ENCODE peak calls at places on chromosome 17, in nine cellular contexts. Q is effector memory CD4-positive, alpha-beta T cell; V is CD8-positive, alpha-beta T cell; C is CD8-positive, alpha-beta memory T cell; Z is AG09309; P is AG10803; A is ovary; U is adrenal gland; T is testis. R is an unnamed sample.

GRCh38 chr17:76265624-76266243 is 586 bp downstream of the UBALD2 start:
- DNase-seq in Q (peak; percentile 41), Z (no peak), V (peak; percentile 23), U (peak; percentile 60), P (peak; percentile 55), C (peak; percentile 52), A (peak; percentile 55), T (peak; percentile 69), R (peak; percentile 83)

GRCh38 chr17:13995856-13996635 is 73.3 kb upstream of the COX10 start:
- DNase-seq in P (peak; percentile 79), V (no peak), T (no peak), U (no peak), Q (no peak), A (no peak), C (no peak), Z (no peak), R (no peak)

GRCh38 chr17:45788057-45788456 is 3.9 kb downstream of the CRHR1 start:
- DNase-seq in A (no peak), P (no peak), U (no peak), Z (no peak), C (no peak), Q (no peak), V (no peak), T (no peak), R (no peak)

GRCh38 chr17:40588557-40588956 is 23.3 kb upstream of the CCR7 start:
- DNase-seq in Z (no peak), V (no peak), C (no peak), U (no peak), Q (no peak), T (no peak), A (no peak), P (no peak), R (no peak)

GRCh38 chr17:19247423-19247822 is 10.3 kb downstream of the EPN2 start:
- DNase-seq in U (no peak), T (no peak), C (no peak), Q (no peak), Z (no peak), A (no peak), P (no peak), V (no peak), R (no peak)

GRCh38 chr17:60043846-60044245 is 34.9 kb downstream of the HEATR6 start:
- DNase-seq in A (no peak), C (no peak), Q (no peak), U (no peak), Z (no peak), T (no peak), P (no peak), V (no peak), R (no peak)

GRCh38 chr17:71107136-71107535 is 937.8 kb downstream of the KCNJ2 start:
- DNase-seq in P (peak; percentile 17), U (no peak), V (no peak), A (no peak), Z (no peak), Q (no peak), C (no peak), T (no peak), R (no peak)

GRCh38 chr17:835263-835662 is 53.1 kb downstream of the MRM3 start:
- DNase-seq in A (no peak), P (peak; percentile 100), Q (no peak), Z (peak; percentile 99), U (no peak), C (no peak), V (no peak), T (no peak), R (no peak)

GRCh38 chr17:1686086-1686485 is 1.4 kb upstream of the PRPF8 start:
- DNase-seq in C (no peak), U (no peak), T (no peak), V (no peak), Q (no peak), A (no peak), P (no peak), Z (no peak), R (no peak)

GRCh38 chr17:69227536-69227935 is 1.1 kb downstream of the ABCA10 start:
- DNase-seq in C (no peak), Z (no peak), V (no peak), U (no peak), T (no peak), A (no peak), P (no peak), Q (no peak), R (no peak)

GRCh38 chr17:12510535-12510934 is 155.2 kb upstream of the MYOCD start:
- DNase-seq in Q (no peak), T (no peak), V (no peak), P (peak; percentile 21), A (no peak), Z (no peak), U (no peak), C (no peak), R (no peak)

GRCh38 chr17:66304304-66305174 is 2.1 kb downstream of the PRKCA start:
- DNase-seq in C (no peak), A (no peak), Q (no peak), T (no peak), U (peak; percentile 10), V (no peak), P (no peak), Z (no peak), R (no peak)

GRCh38 chr17:82218349-82219075 is 5.9 kb upstream of the CCDC57 start:
- DNase-seq in P (no peak), V (no peak), T (no peak), Z (no peak), C (no peak), Q (no peak), U (no peak), A (no peak), R (no peak)

GRCh38 chr17:8153550-8153956 is 1.3 kb upstream of the PER1 start:
- DNase-seq in U (peak; percentile 92), Z (peak; percentile 95), A (peak; percentile 82), P (peak; percentile 97), C (no peak), V (no peak), T (peak; percentile 90), Q (no peak), R (peak; percentile 81)

GRCh38 chr17:8226536-8227237 is 16.3 kb upstream of the AURKB start:
- DNase-seq in V (no peak), P (peak; percentile 91), T (peak; percentile 80), Z (peak; percentile 84), C (no peak), U (peak; percentile 81), A (peak; percentile 78), Q (no peak), R (peak; percentile 60)

GRCh38 chr17:16275024-16275423 is 58.0 kb downstream of the PIGL start:
- DNase-seq in U (no peak), T (no peak), Q (no peak), A (no peak), P (no peak), V (no peak), C (no peak), Z (no peak), R (no peak)

GRCh38 chr17:40417258-40417608 is 463 bp downstream of the TOP2A start:
- DNase-seq in Z (no peak), Q (no peak), T (peak; percentile 33), C (no peak), A (no peak), V (no peak), P (no peak), U (no peak), R (no peak)

GRCh38 chr17:40122466-40122943 is 734 bp downstream of the MSL1 start:
- DNase-seq in Q (no peak), A (peak; percentile 54), Z (no peak), U (peak; percentile 60), P (peak; percentile 54), C (no peak), T (no peak), V (no peak), R (peak; percentile 78)

GRCh38 chr17:44310188-44310587 is 1.8 kb downstream of the RUNDC3A start:
- DNase-seq in C (no peak), Q (no peak), T (no peak), A (no peak), U (no peak), Z (no peak), P (no peak), V (no peak), R (no peak)

GRCh38 chr17:44308865-44309264 is 464 bp downstream of the RUNDC3A start:
- DNase-seq in C (no peak), P (no peak), U (no peak), T (no peak), Z (no peak), A (no peak), V (no peak), Q (no peak), R (no peak)

GRCh38 chr17:44308320-44308818 is at the start of gene RUNDC3A:
- DNase-seq in A (peak; percentile 88), U (peak; percentile 91), C (peak; percentile 83), Z (no peak), Q (peak; percentile 71), P (peak; percentile 68), V (peak; percentile 78), T (peak; percentile 92), R (peak; percentile 85)

GRCh38 chr17:44309472-44309871 is 1.1 kb downstream of the RUNDC3A start:
- DNase-seq in P (no peak), U (no peak), T (no peak), Q (no peak), Z (no peak), C (no peak), V (no peak), A (no peak), R (no peak)

GRCh38 chr17:44307387-44308186 is 814 bp upstream of the RUNDC3A start:
- DNase-seq in U (peak; percentile 89), A (peak; percentile 56), V (no peak), T (peak; percentile 73), Q (no peak), P (peak; percentile 34), Z (no peak), C (no peak), R (no peak)
- H3K4me3 ChIP-seq in U (no peak overlapping the region), A (peak overlapping the region; percentile 23), V (no peak overlapping the region), T (peak overlapping the region; percentile 58), Q (no peak overlapping the region), P (peak overlapping the region; percentile 55), Z (no peak overlapping the region), C (no peak overlapping the region), R (peak overlapping the region; percentile 57)

GRCh38 chr17:29674270-29674669 is 51.6 kb upstream of the CORO6 start:
- DNase-seq in Z (no peak), Q (no peak), P (no peak), C (no peak), T (no peak), V (no peak), A (no peak), U (no peak), R (no peak)
- H3K4me3 ChIP-seq in Z (no peak overlapping the region), Q (no peak overlapping the region), P (no peak overlapping the region), C (no peak overlapping the region), T (no peak overlapping the region), V (no peak overlapping the region), A (no peak overlapping the region), U (no peak overlapping the region), R (no peak overlapping the region)

DNA sequence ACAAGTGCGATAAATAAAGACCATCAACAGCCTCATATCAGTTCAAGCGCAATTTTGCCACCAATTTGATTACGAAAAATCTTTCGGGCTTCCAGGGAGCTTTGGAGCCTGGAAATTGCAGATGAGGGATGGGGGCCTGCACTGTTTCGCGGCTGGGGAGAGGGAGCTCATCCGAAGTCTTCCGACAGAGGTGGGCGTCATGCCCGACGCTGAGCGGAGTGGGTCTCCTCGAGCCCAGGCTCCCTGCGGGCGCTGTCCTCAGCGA is 115.9 kb upstream of the SMURF2 start:
- DNase-seq in V (no peak), P (no peak), Z (no peak), Q (no peak), T (no peak), A (no peak), C (no peak), U (no peak), R (no peak)
- H3K4me3 ChIP-seq in V (no peak overlapping the region), P (no peak overlapping the region), Z (no peak overlapping the region), Q (no peak overlapping the region), T (peak overlapping the region; percentile 39), A (peak overlapping the region; percentile 27), C (no peak overlapping the region), U (no peak overlapping the region), R (peak overlapping the region; percentile 66)

GRCh38 chr17:6756425-6757012 is 673 bp downstream of the XAF1 start:
- DNase-seq in V (no peak), U (no peak), A (peak; percentile 27), Z (no peak), T (no peak), Q (no peak), P (no peak), C (no peak), R (no peak)
- H3K4me3 ChIP-seq in V (peak overlapping the region; percentile 69), U (peak overlapping the region; percentile 7), A (peak overlapping the region; percentile 56), Z (peak overlapping the region; percentile 58), T (peak overlapping the region; percentile 43), Q (peak overlapping the region; percentile 63), P (peak overlapping the region; percentile 76), C (peak overlapping the region; percentile 90), R (peak overlapping the region; percentile 73)

R was measured in lower lobe of right lung.